ENCODE peak calls at places on chromosomes 7 and 10, in nine cellular contexts. C, K, U, D, G, F, I, B and T are unnamed samples.
A peak's percentile ranks its signal among the peaks of the same experiment; 100 is the strongest.

GRCh38 chr10:28094121-28094520 is 95.2 kb upstream of the ODAD2 start:
- DNase-seq in B (no peak), F (no peak), K (no peak), C (no peak), D (no peak), G (no peak), I (no peak), U (no peak), T (no peak)

GRCh38 chr7:105806592-105807266 is 69.7 kb downstream of the ATXN7L1 start:
- DNase-seq in B (no peak), D (no peak), U (no peak), F (peak; percentile 49), K (peak; percentile 63), C (no peak), I (no peak), G (no peak), T (no peak)

GRCh38 chr7:30549933-30550493 is 44.7 kb upstream of the GARS1 start:
- DNase-seq in K (no peak), D (no peak), F (no peak), B (no peak), G (no peak), U (no peak), I (no peak), C (no peak), T (no peak)

GRCh38 chr7:3025616-3026015 is 18.1 kb downstream of the CARD11 start:
- DNase-seq in K (no peak), B (no peak), U (no peak), I (no peak), F (no peak), D (no peak), G (no peak), C (no peak), T (no peak)

GRCh38 chr7:140390034-140390433 is 8.3 kb downstream of the SLC37A3 start:
- DNase-seq in I (peak; percentile 11), K (no peak), U (no peak), D (peak; percentile 8), C (no peak), F (no peak), G (no peak), B (no peak), T (no peak)

GRCh38 chr7:141511370-141512335 is 39.6 kb upstream of the AGK start:
- DNase-seq in C (no peak), I (peak; percentile 64), D (peak; percentile 62), U (peak; percentile 63), B (no peak), F (peak; percentile 40), K (no peak), G (no peak), T (peak; percentile 46)

GRCh38 chr7:20993693-20994092 is 207.0 kb upstream of the SP8 start:
- DNase-seq in D (no peak), U (no peak), C (no peak), K (no peak), B (no peak), I (no peak), F (no peak), G (no peak), T (no peak)

GRCh38 chr7:45869426-45869825 is 3.5 kb downstream of the CCDC201 start:
- DNase-seq in F (no peak), U (no peak), D (no peak), I (peak; percentile 10), K (no peak), B (no peak), C (no peak), G (no peak), T (no peak)

GRCh38 chr10:49300140-49300974 is 1.4 kb downstream of the C10orf71 start:
- DNase-seq in D (peak; percentile 26), I (no peak), F (peak; percentile 34), U (peak; percentile 84), C (no peak), K (no peak), G (peak; percentile 79), B (peak; percentile 66), T (no peak)

GRCh38 chr10:103691723-103692380 is 163.5 kb downstream of the SH3PXD2A start:
- DNase-seq in G (peak; percentile 45), K (no peak), D (no peak), I (no peak), F (no peak), U (no peak), B (no peak), C (no peak), T (no peak)

GRCh38 chr10:50508315-50509051 is 115.3 kb downstream of the SGMS1 start:
- DNase-seq in F (peak; percentile 37), K (no peak), B (no peak), C (no peak), D (no peak), U (no peak), G (no peak), I (no peak), T (no peak)

GRCh38 chr7:104442461-104442860 is 114.1 kb downstream of the LHFPL3 start:
- DNase-seq in F (no peak), I (no peak), K (no peak), B (no peak), D (no peak), C (no peak), U (no peak), G (no peak), T (no peak)
- H3K4me1 ChIP-seq in F (no peaks in the 10 kb centered on the region), I (no peaks in the 10 kb centered on the region), K (no peaks in the 10 kb centered on the region), B (no peaks in the 10 kb centered on the region), D (no peaks in the 10 kb centered on the region), C (no peaks in the 10 kb centered on the region), U (no peaks in the 10 kb centered on the region), G (no peaks in the 10 kb centered on the region), T (no peaks in the 10 kb centered on the region)

DNA sequence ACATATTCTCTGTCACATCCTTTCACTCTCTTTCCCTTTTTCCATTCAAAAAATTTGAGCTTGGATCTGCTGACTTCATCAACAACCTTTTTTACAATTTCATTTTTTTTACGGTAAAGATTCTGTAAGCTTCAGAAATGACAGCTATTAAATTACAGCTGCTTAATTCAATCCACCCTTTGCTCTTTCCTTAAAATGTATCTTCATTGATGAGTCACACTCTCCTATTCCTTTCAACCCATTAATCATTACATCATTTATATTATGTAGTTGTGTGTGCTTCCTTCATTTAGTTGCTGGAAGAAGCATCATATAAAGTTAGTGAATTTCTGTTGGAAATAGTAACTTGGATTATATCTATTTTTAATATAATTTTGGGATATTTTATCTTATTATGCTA is 67.1 kb upstream of the MAGI2 start:
- DNase-seq in B (no peak), D (no peak), G (no peak), C (no peak), U (no peak), K (no peak), I (no peak), F (no peak), T (no peak)
- TF ChIP-seq CTCF in B (no peak), D (no peak), G (no peak), C (no peak), U (no peak), K (no peak), I (no peak), F (no peak), T (no peak)

GRCh38 chr10:12709516-12709915 is 292.0 kb downstream of the CCDC3 start:
- DNase-seq in I (no peak), C (no peak), B (no peak), K (no peak), G (no peak), U (no peak), D (no peak), F (no peak), T (no peak)

GRCh38 chr10:12707461-12708185 is 293.9 kb downstream of the CCDC3 start:
- DNase-seq in I (no peak), C (peak; percentile 77), B (no peak), K (no peak), U (no peak), D (peak; percentile 52), F (peak; percentile 73), G (peak; percentile 27), T (no peak)

GRCh38 chr10:12710157-12710556 is 291.4 kb downstream of the CCDC3 start:
- DNase-seq in K (no peak), F (no peak), C (no peak), U (no peak), I (no peak), G (no peak), B (no peak), D (no peak), T (no peak)

GRCh38 chr10:12710594-12711343 is 290.7 kb downstream of the CCDC3 start:
- DNase-seq in U (peak; percentile 79), B (peak; percentile 74), C (peak; percentile 90), F (peak; percentile 88), I (peak; percentile 86), K (peak; percentile 82), D (peak; percentile 83), G (peak; percentile 79), T (peak; percentile 74)

DNA sequence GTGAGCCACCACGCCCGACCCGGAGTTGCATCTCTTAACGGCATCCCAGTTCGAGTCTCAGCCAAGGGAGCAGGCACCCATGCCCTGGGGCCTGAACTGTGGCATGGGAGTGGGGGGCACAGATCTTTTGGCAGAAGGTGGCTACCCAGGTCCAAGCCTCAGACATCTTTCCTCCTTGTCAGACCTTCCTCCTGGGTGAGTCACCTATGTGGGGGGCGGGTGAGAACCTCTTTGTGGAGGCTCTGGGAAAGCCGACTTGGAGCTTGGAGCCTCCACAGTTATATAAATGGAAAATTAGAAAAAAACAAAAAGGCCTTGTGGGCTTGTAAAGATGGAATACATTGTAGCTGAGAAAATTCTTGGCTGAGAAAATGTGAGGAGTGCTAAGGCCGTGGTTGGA is 292.6 kb downstream of the CCDC3 start:
- DNase-seq in G (no peak), I (no peak), U (no peak), F (no peak), C (no peak), K (no peak), D (peak; percentile 40), B (no peak), T (no peak)
- H3K27ac ChIP-seq in G (no peak overlapping the region), I (no peak overlapping the region), U (no peak overlapping the region), F (peak overlapping the region; percentile 82), C (peak overlapping the region; percentile 75), K (no peak overlapping the region), D (peak overlapping the region; percentile 83), B (peak overlapping the region; percentile 24), T (no peak overlapping the region)

GRCh38 chr7:101960323-101960722 is 142.9 kb downstream of the CUX1 start:
- DNase-seq in B (no peak), F (no peak), I (no peak), G (no peak), U (no peak), D (no peak), C (no peak), K (no peak), T (no peak)

GRCh38 chr7:101968720-101969466 is 151.5 kb downstream of the CUX1 start:
- DNase-seq in F (no peak), B (no peak), C (no peak), U (no peak), G (no peak), K (no peak), I (no peak), D (no peak), T (no peak)

GRCh38 chr7:101963693-101964092 is 146.3 kb downstream of the CUX1 start:
- DNase-seq in F (no peak), U (no peak), B (no peak), I (no peak), G (no peak), D (no peak), C (no peak), K (no peak), T (no peak)

GRCh38 chr7:101960985-101961708 is 143.7 kb downstream of the CUX1 start:
- DNase-seq in K (no peak), F (no peak), U (no peak), B (no peak), D (no peak), I (no peak), C (no peak), G (no peak), T (no peak)

DNA sequence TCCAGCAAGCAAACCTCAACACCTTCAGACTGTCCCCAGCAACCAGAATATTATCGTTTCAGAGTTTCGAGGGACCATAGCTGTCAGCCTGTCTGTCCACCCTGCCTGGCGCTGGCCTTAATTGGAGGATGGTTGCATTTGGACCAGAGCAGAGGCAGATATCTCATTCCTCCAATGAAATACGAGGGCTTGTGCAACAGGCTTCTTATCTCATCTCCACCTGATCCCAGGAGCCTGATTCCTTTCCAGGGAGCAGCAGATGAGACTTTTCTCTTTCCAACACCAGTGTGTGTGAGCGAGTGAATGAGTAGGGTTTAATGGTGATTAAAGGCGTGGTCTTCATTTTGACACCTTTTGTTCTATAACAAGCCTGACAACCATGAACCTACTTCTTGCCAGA is 147.3 kb downstream of the CUX1 start:
- DNase-seq in U (no peak), I (no peak), K (no peak), B (no peak), D (no peak), F (no peak), C (no peak), G (no peak), T (no peak)
- H3K4me1 ChIP-seq in U (peaks cover 44% of the 10 kb centered on the region), I (no peaks in the 10 kb centered on the region), K (no peaks in the 10 kb centered on the region), B (peaks cover 38% of the 10 kb centered on the region), D (no peaks in the 10 kb centered on the region), F (peaks cover 3% of the 10 kb centered on the region), C (no peaks in the 10 kb centered on the region), G (no peaks in the 10 kb centered on the region), T (no peaks in the 10 kb centered on the region)